ENCODE peak calls at places on chromosomes 4 and X, in six cellular contexts. J is HCT116, W is PC-3, K is hepatocyte, A is MM.1S, Z is OCI-LY7. Y is an unnamed sample. For H3K4me1, the result is how much of the 10 kb centered on the place peaks cover.

GRCh38 chrX:119325456-119325855 is 73.7 kb upstream of the SLC25A43 start:
- DNase-seq in Z (no peak), W (no peak), K (no peak), A (no peak), J (no peak), Y (peak)

GRCh38 chr4:188372856-188373255 is 233.6 kb downstream of the TRIML1 start:
- DNase-seq in Z (no peak), W (peak), J (peak), K (peak), A (no peak), Y (no peak)

GRCh38 chr4:38868055-38868965 is 704 bp downstream of the FAM114A1 start:
- DNase-seq in A (no peak), K (peak), Z (no peak), W (no peak), J (no peak), Y (peak)

GRCh38 chrX:108312011-108312410 is 126.2 kb downstream of the COL4A6 start:
- DNase-seq in J (no peak), K (no peak), Z (no peak), W (peak), A (no peak), Y (peak)

GRCh38 chr4:89572224-89572858 is 264.6 kb downstream of the SNCA start:
- DNase-seq in A (no peak), J (no peak), W (no peak), Z (no peak), K (peak), Y (no peak)

GRCh38 chr4:26048378-26048882 is 134.4 kb downstream of the SMIM20 start:
- DNase-seq in J (no peak), A (no peak), Z (no peak), W (peak), K (peak), Y (peak)

GRCh38 chrX:110003167-110004156 is 548 bp downstream of the TMEM164 start:
- DNase-seq in K (no peak), J (no peak), W (no peak), A (peak), Z (no peak), Y (peak)

GRCh38 chr4:113467581-113467980 is 294.0 kb downstream of the CAMK2D start:
- DNase-seq in Z (no peak), W (peak), A (no peak), J (no peak), K (no peak), Y (peak)

GRCh38 chr4:52577285-52577968 is 81.7 kb downstream of the USP46 start:
- DNase-seq in W (peak), K (no peak), A (no peak), J (no peak), Z (no peak), Y (peak)

GRCh38 chrX:136931661-136932060 is 51.1 kb upstream of the RBMX start:
- DNase-seq in A (no peak), K (no peak), Z (no peak), J (no peak), W (no peak), Y (no peak)

GRCh38 chrX:18973527-18974192 is 10.3 kb downstream of the PHKA2 start:
- DNase-seq in W (peak), A (no peak), K (no peak), Z (no peak), J (no peak), Y (no peak)

GRCh38 chr4:83205760-83206159 is 78.8 kb downstream of the COQ2 start:
- DNase-seq in Z (no peak), W (no peak), A (no peak), J (no peak), K (no peak), Y (no peak)

GRCh38 chr4:138275216-138275615 is 33.1 kb upstream of the SLC7A11 start:
- DNase-seq in Z (no peak), K (no peak), W (no peak), A (no peak), J (no peak), Y (peak)

GRCh38 chrX:34734383-34734782 is 77.3 kb upstream of the TMEM47 start:
- DNase-seq in K (no peak), J (no peak), A (no peak), W (peak), Z (no peak), Y (peak)

GRCh38 chrX:101462892-101463291 is 22.4 kb upstream of the ARMCX4 start:
- DNase-seq in J (peak), Z (peak), A (peak), K (no peak), W (peak), Y (peak)

GRCh38 chr4:87038837-87039715 is 104.3 kb downstream of the AFF1 start:
- DNase-seq in W (peak), K (peak), Z (no peak), J (no peak), A (no peak), Y (peak)

GRCh38 chr4:47490550-47490949 is 5.5 kb downstream of the ATP10D start:
- DNase-seq in W (peak), Z (peak), K (peak), A (peak), J (peak), Y (peak)

GRCh38 chr4:113684534-113685091 is 76.9 kb downstream of the CAMK2D start:
- DNase-seq in A (peak), J (no peak), K (peak), W (peak), Z (peak), Y (peak)

GRCh38 chrX:109714340-109714958 is 18.6 kb downstream of the ACSL4 start:
- DNase-seq in Z (no peak), J (peak), K (no peak), W (peak), A (no peak), Y (peak)

GRCh38 chrX:55488559-55489314 is 911 bp downstream of the USP51 start:
- DNase-seq in Z (peak), W (peak), A (peak), J (no peak), K (peak), Y (peak)

GRCh38 chr4:2728806-2729532 is 27.2 kb downstream of the TNIP2 start:
- DNase-seq in A (no peak), J (no peak), Z (no peak), K (no peak), W (no peak), Y (no peak)

GRCh38 chr4:184907216-184907615 is 81.4 kb upstream of the ACSL1 start:
- DNase-seq in W (no peak), J (no peak), A (no peak), Z (peak), K (no peak), Y (no peak)

GRCh38 chr4:188811116-188811515 is 671.9 kb downstream of the TRIML1 start:
- DNase-seq in A (no peak), Z (no peak), W (no peak), K (no peak), J (no peak), Y (no peak)

GRCh38 chr4:128553665-128554515 is 255.6 kb upstream of the JADE1 start:
- DNase-seq in K (no peak), A (peak), W (peak), Z (no peak), J (no peak), Y (no peak)

GRCh38 chrX:19725545-19726102 is 161.8 kb downstream of the SH3KBP1 start:
- DNase-seq in J (no peak), Z (no peak), A (no peak), K (no peak), W (no peak), Y (no peak)

GRCh38 chr4:82954212-82954611 is 53.7 kb downstream of the THAP9 start:
- DNase-seq in J (no peak), A (no peak), K (no peak), W (no peak), Z (no peak), Y (no peak)

GRCh38 chr4:139084425-139085093 is 69.0 kb downstream of the NOCT start:
- DNase-seq in K (no peak), J (no peak), A (no peak), W (no peak), Z (no peak), Y (no peak)

GRCh38 chr4:76597423-76597979 is 162.5 kb downstream of the SHROOM3 start:
- DNase-seq in W (no peak), Z (no peak), A (no peak), K (no peak), J (no peak), Y (no peak)

GRCh38 chrX:17553451-17553850 is 178.5 kb downstream of the NHS start:
- DNase-seq in Z (no peak), A (no peak), W (peak), J (no peak), K (no peak), Y (peak)

GRCh38 chr4:3330682-3331081 is 37.9 kb downstream of the RGS12 start:
- DNase-seq in Z (no peak), K (no peak), A (no peak), W (no peak), J (no peak), Y (no peak)

GRCh38 chrX:134287356-134287755 is 50.4 kb downstream of the CCDC160 start:
- DNase-seq in K (no peak), Z (no peak), J (no peak), W (no peak), A (no peak), Y (no peak)

GRCh38 chr4:100569196-100569595 is 51.4 kb upstream of the EMCN start:
- DNase-seq in Z (no peak), J (no peak), W (no peak), A (peak), K (no peak), Y (no peak)

GRCh38 chr4:155559915-155560314 is 106.7 kb upstream of the GUCY1A1 start:
- DNase-seq in A (no peak), J (no peak), W (no peak), Z (no peak), K (no peak), Y (no peak)

GRCh38 chrX:155132110-155132509 is 60.8 kb downstream of the BRCC3 start:
- DNase-seq in W (peak), A (no peak), K (no peak), J (no peak), Z (no peak), Y (no peak)

GRCh38 chr4:179625391-179625790 is 2183.2 kb upstream of the AGA start:
- DNase-seq in Z (no peak), W (peak), J (no peak), A (no peak), K (no peak), Y (peak)

GRCh38 chr4:44912980-44913379 is 186.6 kb upstream of the GNPDA2 start:
- DNase-seq in A (no peak), K (no peak), W (no peak), Z (no peak), J (no peak), Y (no peak)

GRCh38 chrX:100798815-100799214 is 21.4 kb upstream of the CSTF2 start:
- DNase-seq in J (no peak), Z (no peak), K (no peak), W (no peak), A (no peak), Y (no peak)

GRCh38 chrX:13197961-13198761 is 121.7 kb downstream of the ATXN3L start:
- DNase-seq in K (no peak), Z (no peak), J (no peak), A (no peak), W (peak), Y (no peak)

GRCh38 chr4:20618010-20618409 is 82.2 kb upstream of the PACRGL start:
- DNase-seq in Z (no peak), K (peak), A (no peak), J (no peak), W (no peak), Y (no peak)

GRCh38 chrX:82163701-82164100 is 961.8 kb downstream of the SH3BGRL start:
- DNase-seq in Z (no peak), W (peak), K (no peak), J (no peak), A (no peak), Y (peak)

GRCh38 chr4:142406917-142407501 is 439.1 kb downstream of the INPP4B start:
- DNase-seq in W (peak), Z (no peak), J (no peak), K (no peak), A (no peak), Y (peak)
- H3K4me1 ChIP-seq in W (half or more), Z (under half), J (half or more), K (under half), A (under half), Y (half or more)

DNA sequence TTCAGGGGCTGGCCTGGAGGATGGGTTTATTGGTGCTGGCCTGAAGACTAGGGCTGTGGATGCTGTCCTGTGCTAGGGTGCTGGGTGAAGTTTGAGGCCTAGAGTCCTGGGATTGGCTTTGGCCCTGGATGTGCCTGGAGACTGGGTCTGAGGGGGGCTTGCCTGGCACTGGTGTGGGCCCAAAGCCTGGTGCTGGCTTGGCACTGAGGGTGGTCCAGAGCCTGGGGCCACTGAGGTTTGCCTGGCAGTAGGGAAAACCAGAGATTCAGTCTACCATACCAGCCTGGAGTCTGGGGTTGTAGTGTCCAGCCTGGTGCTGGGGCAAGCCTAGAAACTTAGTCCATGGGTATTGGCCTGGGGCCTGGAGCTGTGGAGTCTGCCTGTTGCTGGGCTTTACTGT is 16.6 kb downstream of the BMP15 start:
- DNase-seq in J (no peak), W (no peak), K (no peak), A (no peak), Z (no peak), Y (no peak)
- TF ChIP-seq EZH2phosphoT487 in J (no peak), W (no peak), K (no peak), A (no peak), Z (no peak), Y (no peak)

DNA sequence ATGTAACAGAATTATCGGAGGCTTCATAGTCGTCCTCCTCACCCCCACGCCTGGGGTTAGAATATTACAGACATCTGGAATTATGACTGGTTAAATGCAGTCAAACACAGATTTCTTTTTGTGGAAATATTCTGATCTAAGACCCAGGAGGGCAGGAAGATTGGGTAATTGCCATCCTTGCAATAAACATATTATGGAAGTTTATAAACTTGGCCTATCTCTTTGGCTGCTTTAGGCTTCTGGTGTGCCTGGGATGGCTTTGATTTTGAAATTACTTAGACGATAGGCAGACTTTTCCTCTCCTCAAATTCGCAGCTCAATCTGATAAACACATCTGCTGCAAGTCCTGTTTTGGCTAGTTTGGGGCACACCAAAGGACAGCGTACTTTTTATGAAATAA is 146.4 kb upstream of the BCOR start:
- DNase-seq in Z (no peak), A (no peak), K (no peak), J (no peak), W (no peak), Y (no peak)
- H3K4me3 ChIP-seq in Z (no peak), A (no peak), K (no peak), J (no peak), W (no peak), Y (no peak)

GRCh38 chrX:65695849-65696248 is 28.4 kb downstream of the MSN start:
- DNase-seq in K (no peak), J (no peak), Z (no peak), A (no peak), W (no peak), Y (no peak)
- H3K4me1 ChIP-seq in K (under half), J (under half), Z (half or more), A (half or more), W (under half), Y (half or more)

DNA sequence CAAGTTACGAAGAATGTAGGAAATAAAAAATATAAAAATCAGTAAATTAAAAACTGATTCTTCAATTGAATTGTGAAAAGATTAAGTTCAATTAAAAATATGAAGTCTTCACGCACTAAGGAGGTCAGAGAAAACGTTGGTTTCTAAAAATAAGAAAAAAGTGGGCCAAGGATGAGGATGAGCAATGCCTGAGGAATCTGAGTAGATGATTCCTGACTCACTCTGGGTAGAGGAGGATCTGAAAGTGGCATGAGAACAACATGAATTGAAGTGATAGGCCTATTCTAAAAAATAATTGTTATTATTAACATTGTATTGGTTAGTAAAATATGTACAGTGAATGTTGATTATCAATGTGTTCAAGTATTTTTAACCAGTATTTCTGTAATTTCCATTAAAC is 444.2 kb downstream of the GRIA2 start:
- DNase-seq in W (peak), A (no peak), Z (no peak), K (no peak), J (peak), Y (peak)
- TF ChIP-seq EZH2phosphoT487 in W (no peak), A (no peak), Z (no peak), K (no peak), J (no peak), Y (no peak)

DNA sequence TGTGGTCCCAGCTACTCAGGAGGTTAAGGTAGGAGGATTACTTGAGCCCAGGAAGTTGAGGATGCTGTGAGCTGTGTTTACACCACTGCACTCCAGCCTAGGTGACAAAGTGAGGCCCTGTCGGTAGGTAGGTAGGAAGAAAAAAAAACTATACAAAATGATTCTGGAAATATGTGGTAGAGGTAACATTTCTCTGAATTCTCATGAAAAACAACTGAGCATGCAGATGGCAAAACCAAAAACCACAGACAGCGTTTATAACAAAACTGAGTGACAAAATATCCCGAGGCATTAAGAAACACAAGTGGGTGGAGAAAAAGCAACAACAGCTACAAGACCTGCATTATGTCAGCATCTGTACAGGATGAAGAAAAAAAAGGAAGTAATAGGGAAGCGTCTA is 211.7 kb downstream of the DLG3 start:
- DNase-seq in A (peak), W (no peak), K (no peak), Z (no peak), J (no peak), Y (no peak)
- H3K4me3 ChIP-seq in A (no peak), W (no peak), K (no peak), Z (no peak), J (no peak), Y (no peak)

Y was measured in GM23248.